ENCODE peak calls at places on chromosomes 3 and 15, in eight cellular contexts. B, H, X, D, W, A, N and V are unnamed samples.
A peak's percentile ranks its signal among the peaks of the same experiment; 100 is the strongest.

GRCh38 chr15:62732078-62732477 is 310.5 kb upstream of the TPM1 start:
- DNase-seq in N (no peak), D (no peak), A (no peak), H (no peak), W (no peak), X (no peak), B (no peak), V (no peak)

GRCh38 chr15:59394166-59394661 is 21.5 kb upstream of the MYO1E start:
- DNase-seq in A (no peak), D (no peak), N (no peak), W (no peak), B (no peak), X (no peak), H (no peak), V (no peak)

GRCh38 chr15:42716626-42717025 is 20.3 kb downstream of the CDAN1 start:
- DNase-seq in A (no peak), H (no peak), X (no peak), D (no peak), N (no peak), W (peak; percentile 29), B (no peak), V (no peak)

GRCh38 chr3:13019243-13019701 is 54.0 kb downstream of the IQSEC1 start:
- DNase-seq in W (peak; percentile 90), N (peak; percentile 52), X (no peak), A (peak; percentile 92), B (peak; percentile 50), D (no peak), H (no peak), V (no peak)

GRCh38 chr15:78369161-78369560 is 29.0 kb downstream of the CRABP1 start:
- DNase-seq in X (no peak), N (no peak), W (no peak), H (no peak), B (no peak), D (no peak), A (no peak), V (no peak)

GRCh38 chr3:182697345-182697919 is 95.9 kb upstream of the ATP11B start:
- DNase-seq in A (no peak), D (no peak), B (no peak), X (no peak), W (no peak), N (peak; percentile 32), H (no peak), V (no peak)

GRCh38 chr3:183295211-183295610 is 42.2 kb downstream of the B3GNT5 start:
- DNase-seq in D (no peak), A (no peak), H (no peak), B (no peak), W (peak; percentile 83), N (no peak), X (no peak), V (no peak)

GRCh38 chr3:52211268-52211891 is 13.4 kb downstream of the ALAS1 start:
- DNase-seq in H (no peak), W (no peak), X (no peak), B (no peak), N (no peak), D (no peak), A (no peak), V (no peak)

GRCh38 chr3:49120438-49121135 is at the start of gene USP19:
- DNase-seq in A (peak; percentile 96), X (peak; percentile 95), N (peak; percentile 66), W (peak; percentile 90), B (peak; percentile 96), D (peak; percentile 91), H (peak; percentile 52), V (peak; percentile 91)

GRCh38 chr3:32041316-32041715 is 59.8 kb downstream of the ZNF860 start:
- DNase-seq in X (no peak), A (no peak), W (no peak), N (no peak), D (no peak), H (no peak), B (no peak), V (no peak)

GRCh38 chr3:146274833-146275232 is 23.9 kb upstream of the PLSCR4 start:
- DNase-seq in D (no peak), H (no peak), B (no peak), X (no peak), N (no peak), W (peak; percentile 67), A (no peak), V (no peak)

GRCh38 chr15:29789871-29790270 is 32.4 kb downstream of the TJP1 start:
- DNase-seq in W (no peak), N (peak; percentile 9), B (no peak), D (no peak), A (no peak), H (no peak), X (no peak), V (no peak)

GRCh38 chr3:52552089-52552488 is 15.7 kb downstream of the UQCC5 start:
- DNase-seq in H (peak; percentile 17), W (no peak), B (no peak), A (no peak), X (no peak), N (no peak), D (no peak), V (no peak)

GRCh38 chr15:20353966-20354883 is 187.4 kb downstream of the GOLGA6L6 start:
- DNase-seq in D (no peak), B (no peak), H (no peak), W (no peak), A (peak; percentile 33), N (no peak), X (no peak), V (no peak)

GRCh38 chr3:27802425-27802824 is 80.3 kb upstream of the EOMES start:
- DNase-seq in N (no peak), W (no peak), H (no peak), D (no peak), X (no peak), A (no peak), B (no peak), V (no peak)

GRCh38 chr15:64045774-64046346 is 425 bp downstream of the DAPK2 start:
- DNase-seq in D (no peak), W (no peak), H (no peak), N (peak; percentile 15), B (no peak), X (no peak), A (peak; percentile 46), V (peak; percentile 15)

GRCh38 chr15:52872036-52872818 is 82.1 kb upstream of the ONECUT1 start:
- DNase-seq in N (no peak), W (no peak), A (no peak), D (no peak), X (no peak), H (no peak), B (no peak), V (no peak)